ENCODE peak calls at places on chromosomes 4 and X, in six cellular contexts. X is bronchial epithelial cell; M is stimulated activated CD4-positive, alpha-beta T cell treated with anti-CD3 and anti-CD28 coated beads, Interleukin-4, amount 100 ng/mL, for 24 hours; H is NCI-H345; Q is AG08396; R is ACHN. I is an unnamed sample.

GRCh38 chr4:108168213-108168671 is 490 bp downstream of the LEF1 start:
- DNase-seq in M (no peak), X (no peak), Q (peak; percentile 56), R (no peak), H (no peak), I (peak; percentile 73)

GRCh38 chr4:93996895-93997294 is 168.3 kb downstream of the ATOH1 start:
- DNase-seq in R (no peak), M (no peak), Q (no peak), H (no peak), X (no peak), I (no peak)

GRCh38 chr4:73761856-73762255 is 21.5 kb downstream of the CXCL8 start:
- DNase-seq in M (no peak), Q (no peak), H (no peak), X (peak; percentile 25), R (no peak), I (no peak)

GRCh38 chr4:185887125-185887524 is 75.1 kb upstream of the SORBS2 start:
- DNase-seq in X (no peak), H (no peak), R (no peak), Q (no peak), M (no peak), I (no peak)

GRCh38 chr4:57098945-57099344 is 11.2 kb downstream of the IGFBP7 start:
- DNase-seq in X (no peak), H (no peak), M (no peak), R (no peak), Q (no peak), I (peak; percentile 92)

GRCh38 chr4:83071116-83071515 is 36.1 kb downstream of the COPS4 start:
- DNase-seq in R (no peak), X (peak; percentile 39), Q (no peak), H (no peak), M (no peak), I (peak; percentile 63)

GRCh38 chr4:8022767-8023695 is 83.4 kb upstream of the AFAP1 start:
- DNase-seq in X (no peak), H (no peak), M (no peak), R (no peak), Q (no peak), I (no peak)

GRCh38 chrX:93538575-93538974 is 134.8 kb downstream of the NAP1L3 start:
- DNase-seq in M (no peak), X (no peak), R (peak; percentile 3), Q (no peak), H (no peak), I (no peak)

GRCh38 chrX:22746081-22746480 is 253.7 kb upstream of the DDX53 start:
- DNase-seq in M (no peak), H (no peak), R (no peak), Q (no peak), X (no peak), I (no peak)

GRCh38 chr4:55791666-55792065 is 27.9 kb upstream of the EXOC1L start:
- DNase-seq in M (no peak), Q (no peak), R (no peak), X (peak; percentile 58), H (no peak), I (peak; percentile 1)

GRCh38 chr4:179797718-179798117 is 2355.5 kb upstream of the AGA start:
- DNase-seq in R (no peak), X (no peak), M (no peak), H (no peak), Q (no peak), I (no peak)